ENCODE peak calls at places on chromosomes 6 and 20, in eight cellular contexts. I is endodermal cell, V is cardiac muscle cell, O is PC-9, P is mammary epithelial cell, L is pancreas, G is stomach, A is lung. N is an unnamed sample.

GRCh38 chr6:24935753-24936152 is at the start of gene RIPOR2:
- DNase-seq in G (peak; percentile 56), P (no peak), O (no peak), A (peak; percentile 46), I (peak; percentile 89), L (peak; percentile 26), V (no peak), N (peak; percentile 73)

GRCh38 chr6:109073344-109074235 is 21.1 kb downstream of the SESN1 start:
- DNase-seq in A (no peak), P (peak; percentile 53), V (peak; percentile 88), L (peak; percentile 42), I (peak; percentile 60), G (no peak), O (peak; percentile 68), N (no peak)

GRCh38 chr6:119544325-119545150 is 195.0 kb upstream of the MAN1A1 start:
- DNase-seq in A (no peak), V (peak; percentile 19), G (no peak), O (no peak), I (no peak), L (no peak), P (no peak), N (no peak)

GRCh38 chr6:127186889-127187288 is 68.4 kb downstream of the RSPO3 start:
- DNase-seq in L (peak; percentile 41), O (no peak), P (peak; percentile 24), G (peak; percentile 71), I (peak; percentile 92), V (no peak), A (peak; percentile 66), N (peak; percentile 26)

GRCh38 chr6:25103603-25104002 is 167.8 kb upstream of the RIPOR2 start:
- DNase-seq in I (no peak), L (no peak), V (no peak), G (no peak), A (no peak), O (no peak), P (no peak), N (no peak)

GRCh38 chr6:109441069-109441816 is 719 bp downstream of the SMPD2 start:
- DNase-seq in O (peak; percentile 56), A (peak; percentile 55), V (peak; percentile 56), I (peak; percentile 87), G (peak; percentile 51), P (peak; percentile 70), L (peak; percentile 62), N (no peak)

GRCh38 chr6:39342692-39343460 is 20.4 kb upstream of the KCNK16 start:
- DNase-seq in G (no peak), I (no peak), V (no peak), L (no peak), P (no peak), A (no peak), O (no peak), N (no peak)

GRCh38 chr6:107108201-107108890 is 7.0 kb downstream of the BEND3 start:
- DNase-seq in A (no peak), V (no peak), L (no peak), P (no peak), I (peak; percentile 35), G (no peak), O (no peak), N (no peak)

GRCh38 chr6:31122803-31123706 is 2.8 kb upstream of the CDSN start:
- DNase-seq in L (peak; percentile 77), I (no peak), G (peak; percentile 76), O (no peak), V (peak; percentile 93), A (peak; percentile 87), P (peak; percentile 89), N (no peak)

GRCh38 chr20:1275919-1276318 is 9.8 kb downstream of the SNPH start:
- DNase-seq in A (no peak), V (no peak), L (no peak), O (no peak), P (no peak), I (no peak), G (no peak), N (no peak)

GRCh38 chr6:107965746-107966145 is 7.7 kb upstream of the SEC63 start:
- DNase-seq in P (peak; percentile 92), I (no peak), A (no peak), G (no peak), L (no peak), V (peak; percentile 30), O (no peak), N (no peak)

GRCh38 chr20:62735331-62735821 is 26.7 kb downstream of the NTSR1 start:
- DNase-seq in O (peak; percentile 32), V (no peak), I (no peak), G (no peak), A (no peak), P (no peak), L (no peak), N (no peak)

GRCh38 chr20:8361008-8361652 is 229.1 kb downstream of the PLCB1 start:
- DNase-seq in A (no peak), L (no peak), G (no peak), P (peak; percentile 11), O (no peak), V (peak; percentile 69), I (no peak), N (no peak)

GRCh38 chr6:43317968-43318367 is 9.3 kb upstream of the CRIP3 start:
- DNase-seq in G (no peak), V (no peak), I (no peak), L (no peak), P (no peak), A (no peak), O (no peak), N (no peak)

GRCh38 chr6:166782541-166782940 is 155.5 kb upstream of the RPS6KA2 start:
- DNase-seq in P (no peak), G (no peak), O (no peak), A (peak; percentile 7), I (no peak), V (no peak), L (no peak), N (no peak)

GRCh38 chr6:31402324-31403282 is 792 bp upstream of the MICA start:
- DNase-seq in I (no peak), A (no peak), V (peak; percentile 23), O (no peak), P (no peak), G (peak; percentile 37), L (peak; percentile 29), N (no peak)

GRCh38 chr6:37122861-37123260 is 47.1 kb upstream of the PIM1 start:
- DNase-seq in I (no peak), L (no peak), P (no peak), G (no peak), A (no peak), O (no peak), V (no peak), N (no peak)

GRCh38 chr6:128784266-128784665 is 98.7 kb upstream of the LAMA2 start:
- DNase-seq in V (no peak), L (no peak), O (no peak), A (no peak), G (no peak), P (no peak), I (no peak), N (no peak)

GRCh38 chr6:157792671-157793070 is 30.4 kb upstream of the SNX9 start:
- DNase-seq in A (no peak), V (no peak), O (no peak), L (no peak), I (no peak), P (no peak), G (no peak), N (no peak)

GRCh38 chr6:157789297-157789696 is 33.7 kb upstream of the SNX9 start:
- DNase-seq in O (no peak), L (no peak), P (no peak), G (no peak), V (no peak), A (no peak), I (no peak), N (no peak)

GRCh38 chr6:157791461-157791860 is 31.6 kb upstream of the SNX9 start:
- DNase-seq in V (no peak), O (peak; percentile 58), L (peak; percentile 37), A (no peak), G (peak; percentile 49), P (no peak), I (no peak), N (no peak)

GRCh38 chr6:157789861-157790260 is 33.2 kb upstream of the SNX9 start:
- DNase-seq in V (no peak), G (no peak), I (peak; percentile 83), A (no peak), P (no peak), L (no peak), O (no peak), N (no peak)

DNA sequence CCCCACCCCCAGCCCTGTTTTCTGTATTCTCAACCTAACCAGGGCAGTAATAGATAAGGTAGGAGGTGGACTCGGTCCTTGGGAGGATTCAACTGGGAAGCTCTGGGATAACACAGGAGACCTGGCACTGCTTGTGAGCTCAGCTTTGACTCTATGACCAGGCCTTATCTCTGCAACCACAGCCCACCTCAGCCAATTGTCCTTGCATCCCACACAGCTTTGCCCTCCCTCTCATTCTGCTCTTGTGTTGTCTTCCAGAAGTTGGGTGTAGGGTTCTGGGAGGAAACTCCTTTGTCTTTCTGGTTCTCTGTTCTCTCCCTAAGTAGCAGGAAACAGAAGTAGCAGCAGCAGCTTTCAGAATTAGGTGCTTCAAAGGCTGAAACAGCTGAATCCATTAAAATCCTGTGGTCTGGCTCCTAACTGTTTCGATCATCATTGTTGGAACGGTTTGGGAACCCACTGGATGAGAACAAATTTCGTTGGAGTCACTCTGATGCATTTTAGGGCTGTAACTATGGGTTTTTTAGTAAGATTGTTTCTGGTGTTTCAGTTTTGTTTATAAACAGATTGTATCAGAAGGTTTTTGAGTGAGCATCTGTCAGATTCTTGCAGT is 32.4 kb upstream of the SNX9 start:
- DNase-seq in A (no peak), V (no peak), L (no peak), O (no peak), I (no peak), G (no peak), P (no peak), N (no peak)
- H3K27ac ChIP-seq in A (no peak overlapping the region), V (no peak overlapping the region), L (peak overlapping the region; percentile 4), O (no peak overlapping the region), I (no peak overlapping the region), G (no peak overlapping the region), P (no peak overlapping the region), N (no peak overlapping the region)

GRCh38 chr20:64159286-64159680 is 5.0 kb upstream of the MYT1 start:
- DNase-seq in O (no peak), L (no peak), V (no peak), I (no peak), G (no peak), P (no peak), A (no peak), N (no peak)
- H3K27me3 ChIP-seq in O (peaks cover 54% of the 10 kb centered on the region), L (no peaks in the 10 kb centered on the region), V (peaks cover 46% of the 10 kb centered on the region), I (peaks cover 20% of the 10 kb centered on the region), G (peaks cover 49% of the 10 kb centered on the region), P (peaks cover 18% of the 10 kb centered on the region), A (peaks cover 6% of the 10 kb centered on the region), N (peaks cover 52% of the 10 kb centered on the region)

GRCh38 chr20:36792422-36792821 is 18.9 kb upstream of the DSN1 start:
- DNase-seq in A (no peak), G (peak; percentile 53), I (peak; percentile 91), O (peak; percentile 87), V (peak; percentile 61), L (no peak), P (peak; percentile 31), N (no peak)
- TF ChIP-seq CTCF in A (no peak), G (peak; percentile 50), I (peak; percentile 76), O (peak; percentile 66), V (peak; percentile 43), L (no peak), P (peak; percentile 23), N (no peak)

DNA sequence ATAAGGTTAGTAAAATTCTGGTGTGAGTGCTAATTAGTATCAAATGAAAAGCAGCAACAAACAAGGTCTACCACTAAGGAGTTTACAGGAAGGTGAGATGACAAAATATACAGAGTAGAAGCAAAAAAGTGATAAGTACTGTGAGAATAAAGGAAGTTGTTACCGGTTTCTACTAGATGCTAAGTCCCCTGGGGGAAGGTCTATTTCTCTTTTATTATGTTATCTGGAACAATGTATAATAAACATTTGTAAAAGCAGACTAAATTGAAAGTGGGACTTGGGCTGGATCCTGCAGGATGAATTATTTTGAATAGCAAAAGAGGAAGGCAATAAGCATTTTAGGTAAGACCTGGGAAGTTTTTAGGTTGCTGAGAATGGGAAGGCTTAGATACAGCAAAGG is 158.7 kb upstream of the SLC22A16 start:
- DNase-seq in L (no peak), V (no peak), I (no peak), G (no peak), P (no peak), A (no peak), O (no peak), N (no peak)
- H3K27ac ChIP-seq in L (no peak overlapping the region), V (no peak overlapping the region), I (no peak overlapping the region), G (no peak overlapping the region), P (no peak overlapping the region), A (no peak overlapping the region), O (no peak overlapping the region), N (no peak overlapping the region)

N was measured in CD4-positive, alpha-beta T cell.